ENCODE peak calls at places on chromosomes 6 and 20, in six cellular contexts. I, Q, E, A, X and H are unnamed samples.

GRCh38 chr6:12116978-12117377 is 104.9 kb downstream of the HIVEP1 start:
- DNase-seq in I (no peak), Q (no peak), E (no peak), X (no peak), A (no peak), H (no peak)

GRCh38 chr6:79718509-79719247 is 87.5 kb downstream of the SH3BGRL2 start:
- DNase-seq in E (no peak), A (no peak), Q (no peak), I (no peak), X (no peak), H (no peak)

GRCh38 chr6:48087448-48087847 is 23.5 kb downstream of the PTCHD4 start:
- DNase-seq in A (no peak), I (no peak), E (no peak), X (peak), Q (no peak), H (no peak)

GRCh38 chr20:58228484-58229197 is at the start of gene ANKRD60:
- DNase-seq in Q (peak), I (no peak), A (peak), X (peak), E (no peak), H (no peak)

GRCh38 chr6:33312361-33313104 is 1.3 kb downstream of the TAPBP start:
- DNase-seq in X (peak), E (peak), I (peak), A (peak), Q (peak), H (no peak)

GRCh38 chr6:20351529-20351928 is 50.1 kb upstream of the E2F3 start:
- DNase-seq in A (no peak), I (no peak), E (no peak), Q (no peak), X (no peak), H (no peak)

GRCh38 chr20:45300961-45301360 is 5.7 kb upstream of the RBPJL start:
- DNase-seq in Q (no peak), I (no peak), X (peak), A (peak), E (no peak), H (no peak)

GRCh38 chr6:100664274-100665040 is 199.7 kb upstream of the SIM1 start:
- DNase-seq in X (peak), E (no peak), A (peak), I (peak), Q (no peak), H (no peak)

GRCh38 chr6:10403385-10404106 is 11.3 kb downstream of the TFAP2A start:
- DNase-seq in A (no peak), E (no peak), I (peak), X (peak), Q (no peak), H (no peak)

GRCh38 chr6:140846518-140847277 is 1286.0 kb upstream of the GJE1 start:
- DNase-seq in I (no peak), X (peak), E (no peak), A (no peak), Q (no peak), H (no peak)

GRCh38 chr6:135182993-135183531 is 2.0 kb downstream of the MYB start:
- DNase-seq in E (peak), I (no peak), A (peak), Q (peak), X (no peak), H (no peak)

GRCh38 chr6:108541843-108542795 is 18.6 kb upstream of the FOXO3 start:
- DNase-seq in X (peak), E (peak), A (peak), I (peak), Q (peak), H (no peak)

GRCh38 chr6:26232950-26233607 is 131.9 kb upstream of the BTN3A2 start:
- DNase-seq in Q (peak), X (peak), A (peak), E (peak), I (no peak), H (no peak)

GRCh38 chr6:169905041-169905807 is 153.8 kb downstream of the ERMARD start:
- DNase-seq in A (no peak), I (no peak), Q (no peak), X (peak), E (no peak), H (no peak)

GRCh38 chr6:157461000-157461915 is 80.3 kb downstream of the ZDHHC14 start:
- DNase-seq in X (peak), Q (peak), A (peak), E (no peak), I (peak), H (no peak)

GRCh38 chr20:62641749-62642665 is at the start of gene SLCO4A1:
- DNase-seq in I (peak), X (peak), E (peak), A (peak), Q (peak), H (no peak)

GRCh38 chr20:17365831-17366230 is 139.0 kb downstream of the PCSK2 start:
- DNase-seq in X (no peak), E (no peak), I (no peak), Q (no peak), A (no peak), H (no peak)

GRCh38 chr6:11772109-11772830 is 6.3 kb downstream of the ADTRP start:
- DNase-seq in I (no peak), A (peak), X (peak), Q (no peak), E (no peak), H (no peak)

GRCh38 chr6:7058250-7058923 is 49.4 kb upstream of the RREB1 start:
- DNase-seq in E (peak), X (peak), Q (no peak), I (no peak), A (peak), H (no peak)

GRCh38 chr6:10800810-10801209 is 37.5 kb downstream of the MAK start:
- DNase-seq in I (no peak), Q (no peak), X (peak), E (no peak), A (no peak), H (no peak)

GRCh38 chr6:37987559-37987958 is 168.0 kb downstream of the ZFAND3 start:
- DNase-seq in I (no peak), X (no peak), Q (no peak), A (no peak), E (no peak), H (no peak)

GRCh38 chr20:15155848-15156401 is 818.5 kb upstream of the FLRT3 start:
- DNase-seq in A (no peak), Q (no peak), E (no peak), I (no peak), X (no peak), H (no peak)

GRCh38 chr6:148824291-148824690 is 77.5 kb downstream of the UST start:
- DNase-seq in E (no peak), A (no peak), Q (no peak), X (no peak), I (no peak), H (no peak)

GRCh38 chr20:2900845-2901592 is 27.7 kb downstream of the PTPRA start:
- DNase-seq in X (peak), E (no peak), A (no peak), Q (no peak), I (no peak), H (no peak)

GRCh38 chr6:84568971-84569370 is 195.4 kb downstream of the TBX18 start:
- DNase-seq in A (peak), Q (no peak), I (no peak), E (no peak), X (peak), H (no peak)

GRCh38 chr6:105202486-105202885 is 22.7 kb upstream of the POPDC3 start:
- DNase-seq in A (no peak), E (no peak), Q (no peak), X (no peak), I (no peak), H (no peak)

GRCh38 chr6:75431379-75431778 is 62.2 kb downstream of the FILIP1 start:
- DNase-seq in X (peak), E (no peak), A (peak), Q (no peak), I (no peak), H (no peak)

GRCh38 chr20:62617711-62618483 is 24.4 kb upstream of the SLCO4A1 start:
- DNase-seq in Q (no peak), X (peak), A (no peak), I (no peak), E (peak), H (no peak)

GRCh38 chr6:33170176-33171095 is 21.8 kb downstream of the COL11A2 start:
- DNase-seq in Q (no peak), E (peak), I (no peak), A (no peak), X (no peak), H (no peak)